ENCODE peak calls at places on chromosome 22, in six cellular contexts. Q is CD4-positive, alpha-beta memory T cell; I is NCI-H1436; X is cardiac septum; P is stimulated activated CD8-positive, alpha-beta memory T cell treated with anti-CD3 and anti-CD28 coated beads, Interleukin-15, amount 100 ng/mL, for 1 hour; H is NCI-H460. B is an unnamed sample.

GRCh38 chr22:36048911-36049677 is 20.5 kb upstream of the RBFOX2 start:
- DNase-seq in H (no peak), Q (no peak), I (no peak), P (no peak), X (no peak), B (no peak)

GRCh38 chr22:44712156-44712555 is 10.2 kb downstream of the PRR5 start:
- DNase-seq in Q (no peak), I (no peak), P (no peak), X (no peak), H (no peak), B (no peak)

GRCh38 chr22:38755155-38755910 is 465 bp downstream of the SUN2 start:
- DNase-seq in P (no peak), I (no peak), H (peak), X (peak), Q (no peak), B (peak)

GRCh38 chr22:17807571-17808410 is 33.5 kb upstream of the BID start:
- DNase-seq in H (no peak), Q (no peak), I (no peak), P (no peak), X (no peak), B (peak)

GRCh38 chr22:49923445-49923844 is 5.0 kb downstream of the CRELD2 start:
- DNase-seq in H (no peak), I (no peak), P (no peak), X (no peak), Q (no peak), B (no peak)

GRCh38 chr22:22820626-22821025 is 67.0 kb upstream of the IGLL5 start:
- DNase-seq in H (no peak), P (no peak), I (no peak), Q (peak), X (no peak), B (no peak)

GRCh38 chr22:22462813-22463567 is 45.6 kb downstream of the ZNF280B start:
- DNase-seq in I (no peak), H (no peak), X (no peak), Q (no peak), P (no peak), B (no peak)

GRCh38 chr22:17851754-17852153 is 77.5 kb upstream of the BID start:
- DNase-seq in P (no peak), H (no peak), I (no peak), X (peak), Q (no peak), B (no peak)

GRCh38 chr22:37197451-37198289 is 9.6 kb upstream of the C1QTNF6 start:
- DNase-seq in H (peak), Q (no peak), X (no peak), P (no peak), I (no peak), B (no peak)